ENCODE peak calls at places on chromosomes 3 and 15, in ten cellular contexts. One of them, this sample, is unnamed.

GRCh38 chr3:129809297-129809696 is 84.2 kb downstream of the TMCC1 start:
- DNase-seq in K562: no peak
- DNase-seq in Panc1: no peak
- DNase-seq in transverse colon: no peak
- DNase-seq in GM12878: no peak
- DNase-seq in vagina: no peak
- DNase-seq in HCT116: no peak
- DNase-seq in GM23338: no peak
- DNase-seq in endothelial cell of umbilical vein: peak; percentile 49
- DNase-seq in stomach: no peak
- DNase-seq in this sample: no peak

GRCh38 chr15:85667491-85668424 is 127.0 kb downstream of the KLHL25 start:
- DNase-seq in endothelial cell of umbilical vein: peak; percentile 99
- DNase-seq in stomach: no peak
- DNase-seq in GM23338: no peak
- DNase-seq in GM12878: no peak
- DNase-seq in Panc1: no peak
- DNase-seq in vagina: no peak
- DNase-seq in transverse colon: peak; percentile 25
- DNase-seq in HCT116: peak; percentile 48
- DNase-seq in K562: no peak
- DNase-seq in this sample: no peak

GRCh38 chr3:170953736-170954135 is 45.3 kb upstream of the EIF5A2 start:
- DNase-seq in K562: peak; percentile 20
- DNase-seq in Panc1: no peak
- DNase-seq in transverse colon: no peak
- DNase-seq in GM12878: no peak
- DNase-seq in GM23338: no peak
- DNase-seq in vagina: no peak
- DNase-seq in endothelial cell of umbilical vein: no peak
- DNase-seq in stomach: no peak
- DNase-seq in HCT116: no peak
- DNase-seq in this sample: no peak

GRCh38 chr15:64455951-64456350 is 4.4 kb upstream of the ZNF609 start:
- DNase-seq in Panc1: no peak
- DNase-seq in K562: no peak
- DNase-seq in GM23338: no peak
- DNase-seq in GM12878: no peak
- DNase-seq in HCT116: no peak
- DNase-seq in stomach: no peak
- DNase-seq in transverse colon: peak; percentile 20
- DNase-seq in vagina: no peak
- DNase-seq in endothelial cell of umbilical vein: peak; percentile 52
- DNase-seq in this sample: no peak

GRCh38 chr15:84142888-84143337 is 92.7 kb upstream of the GOLGA6L4 start:
- DNase-seq in HCT116: peak; percentile 81
- DNase-seq in Panc1: peak; percentile 78
- DNase-seq in vagina: no peak
- DNase-seq in stomach: peak; percentile 75
- DNase-seq in transverse colon: peak; percentile 78
- DNase-seq in GM12878: peak; percentile 67
- DNase-seq in K562: peak; percentile 90
- DNase-seq in GM23338: peak; percentile 92
- DNase-seq in endothelial cell of umbilical vein: peak; percentile 79
- DNase-seq in this sample: no peak

GRCh38 chr3:146832815-146833458 is 227.8 kb upstream of the PLSCR5 start:
- DNase-seq in stomach: no peak
- DNase-seq in HCT116: no peak
- DNase-seq in GM23338: no peak
- DNase-seq in K562: no peak
- DNase-seq in GM12878: no peak
- DNase-seq in vagina: no peak
- DNase-seq in transverse colon: no peak
- DNase-seq in Panc1: no peak
- DNase-seq in endothelial cell of umbilical vein: no peak
- DNase-seq in this sample: no peak

GRCh38 chr15:48112242-48112641 is 8.5 kb upstream of the SLC24A5 start:
- DNase-seq in transverse colon: no peak
- DNase-seq in endothelial cell of umbilical vein: peak; percentile 49
- DNase-seq in stomach: no peak
- DNase-seq in GM12878: no peak
- DNase-seq in Panc1: no peak
- DNase-seq in GM23338: peak; percentile 82
- DNase-seq in vagina: no peak
- DNase-seq in HCT116: peak; percentile 0
- DNase-seq in K562: no peak
- DNase-seq in this sample: no peak

GRCh38 chr15:89480505-89480904 is 15.9 kb downstream of the RHCG start:
- DNase-seq in HCT116: no peak
- DNase-seq in Panc1: no peak
- DNase-seq in K562: no peak
- DNase-seq in transverse colon: no peak
- DNase-seq in GM23338: no peak
- DNase-seq in endothelial cell of umbilical vein: no peak
- DNase-seq in GM12878: no peak
- DNase-seq in stomach: no peak
- DNase-seq in vagina: no peak
- DNase-seq in this sample: no peak

GRCh38 chr3:152466784-152467183 is 198.1 kb downstream of the MBNL1 start:
- DNase-seq in Panc1: no peak
- DNase-seq in GM12878: no peak
- DNase-seq in GM23338: peak; percentile 42
- DNase-seq in HCT116: no peak
- DNase-seq in K562: peak; percentile 34
- DNase-seq in stomach: no peak
- DNase-seq in vagina: no peak
- DNase-seq in endothelial cell of umbilical vein: peak; percentile 49
- DNase-seq in transverse colon: no peak
- DNase-seq in this sample: no peak

GRCh38 chr3:108931025-108931424 is 22.7 kb downstream of the GUCA1C start:
- DNase-seq in HCT116: no peak
- DNase-seq in Panc1: no peak
- DNase-seq in GM12878: no peak
- DNase-seq in stomach: no peak
- DNase-seq in GM23338: no peak
- DNase-seq in vagina: no peak
- DNase-seq in transverse colon: no peak
- DNase-seq in K562: no peak
- DNase-seq in endothelial cell of umbilical vein: no peak
- DNase-seq in this sample: no peak

GRCh38 chr3:61438253-61439115 is 122.9 kb upstream of the PTPRG start:
- DNase-seq in HCT116: no peak
- DNase-seq in endothelial cell of umbilical vein: no peak
- DNase-seq in GM23338: no peak
- DNase-seq in K562: no peak
- DNase-seq in GM12878: no peak
- DNase-seq in transverse colon: no peak
- DNase-seq in Panc1: no peak
- DNase-seq in vagina: no peak
- DNase-seq in stomach: no peak
- DNase-seq in this sample: no peak
- H3K36me3 ChIP-seq in HCT116: no peaks in the 10 kb centered on the region
- H3K36me3 ChIP-seq in endothelial cell of umbilical vein: no peaks in the 10 kb centered on the region
- H3K36me3 ChIP-seq in GM23338: no peaks in the 10 kb centered on the region
- H3K36me3 ChIP-seq in K562: no peaks in the 10 kb centered on the region
- H3K36me3 ChIP-seq in GM12878: no peaks in the 10 kb centered on the region
- H3K36me3 ChIP-seq in transverse colon: no peaks in the 10 kb centered on the region
- H3K36me3 ChIP-seq in Panc1: no peaks in the 10 kb centered on the region
- H3K36me3 ChIP-seq in vagina: no peaks in the 10 kb centered on the region
- H3K36me3 ChIP-seq in stomach: no peaks in the 10 kb centered on the region
- H3K36me3 ChIP-seq in this sample: no peaks in the 10 kb centered on the region

DNA sequence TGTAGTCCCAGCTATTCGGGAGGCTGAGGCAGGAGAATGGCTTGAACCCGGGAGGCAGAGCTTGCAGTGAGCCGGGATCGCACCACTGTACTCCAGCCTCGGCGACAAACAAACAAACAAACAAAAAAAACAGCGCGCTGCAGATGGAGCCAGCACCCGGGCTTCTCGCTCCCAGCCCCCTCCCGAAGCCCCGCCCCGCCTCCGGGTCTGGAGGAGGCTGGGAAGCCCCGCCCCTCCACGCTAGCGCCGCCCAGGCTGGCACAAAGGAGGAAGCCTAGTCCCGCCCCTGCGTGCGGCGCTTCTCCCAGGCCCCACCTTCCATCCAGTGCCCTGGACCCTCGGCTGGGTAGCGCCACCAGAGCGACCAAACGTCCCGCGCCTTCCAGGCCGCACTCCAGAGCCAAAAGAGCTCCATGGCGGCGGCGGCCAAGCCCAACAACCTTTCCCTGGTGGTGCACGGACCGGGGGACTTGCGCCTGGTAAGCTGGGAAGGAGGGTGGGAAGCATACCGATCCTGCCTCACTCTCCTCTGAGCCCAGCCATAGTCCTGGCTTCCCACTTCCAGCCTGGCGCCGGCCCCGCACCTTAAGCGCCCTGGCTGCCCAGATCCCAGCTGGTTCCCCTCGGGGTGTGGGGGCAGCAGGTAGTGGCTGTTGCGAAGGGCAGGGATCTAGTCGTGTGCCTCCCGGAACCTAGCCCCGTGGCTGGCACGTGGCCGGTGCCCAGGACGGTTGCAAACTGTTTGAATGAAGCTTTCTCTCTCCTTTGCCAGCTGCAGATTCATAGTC is at the start of gene SORD:
- DNase-seq in HCT116: peak; percentile 68
- DNase-seq in GM12878: no peak
- DNase-seq in GM23338: peak; percentile 98
- DNase-seq in transverse colon: peak; percentile 96
- DNase-seq in vagina: no peak
- DNase-seq in stomach: peak; percentile 96
- DNase-seq in Panc1: no peak
- DNase-seq in K562: peak; percentile 95
- DNase-seq in endothelial cell of umbilical vein: peak; percentile 90
- DNase-seq in this sample: peak; percentile 98
- TF ChIP-seq POLR2AphosphoS5 in HCT116: peak; percentile 89
- TF ChIP-seq POLR2AphosphoS5 in GM12878: no peak
- TF ChIP-seq POLR2AphosphoS5 in GM23338: peak; percentile 96
- TF ChIP-seq POLR2AphosphoS5 in transverse colon: no peak
- TF ChIP-seq POLR2AphosphoS5 in vagina: peak; percentile 66
- TF ChIP-seq POLR2AphosphoS5 in stomach: peak; percentile 68
- TF ChIP-seq POLR2AphosphoS5 in Panc1: peak; percentile 58
- TF ChIP-seq POLR2AphosphoS5 in K562: no peak
- TF ChIP-seq POLR2AphosphoS5 in endothelial cell of umbilical vein: peak; percentile 55
- TF ChIP-seq POLR2AphosphoS5 in this sample: peak; percentile 75

GRCh38 chr3:184857099-184857498 is 45.1 kb downstream of the VPS8 start:
- DNase-seq in GM12878: no peak
- DNase-seq in stomach: no peak
- DNase-seq in transverse colon: no peak
- DNase-seq in HCT116: no peak
- DNase-seq in GM23338: no peak
- DNase-seq in endothelial cell of umbilical vein: no peak
- DNase-seq in K562: no peak
- DNase-seq in Panc1: no peak
- DNase-seq in vagina: no peak
- DNase-seq in this sample: no peak
- H3K36me3 ChIP-seq in GM12878: peaks cover 12% of the 10 kb centered on the region
- H3K36me3 ChIP-seq in stomach: peaks cover 98% of the 10 kb centered on the region
- H3K36me3 ChIP-seq in transverse colon: peaks cover 39% of the 10 kb centered on the region
- H3K36me3 ChIP-seq in HCT116: peaks cover 4% of the 10 kb centered on the region
- H3K36me3 ChIP-seq in GM23338: peaks cover 10% of the 10 kb centered on the region
- H3K36me3 ChIP-seq in endothelial cell of umbilical vein: peaks cover 7% of the 10 kb centered on the region
- H3K36me3 ChIP-seq in K562: peaks cover 48% of the 10 kb centered on the region
- H3K36me3 ChIP-seq in Panc1: peaks cover 33% of the 10 kb centered on the region
- H3K36me3 ChIP-seq in vagina: no peaks in the 10 kb centered on the region
- H3K36me3 ChIP-seq in this sample: no peaks in the 10 kb centered on the region

GRCh38 chr3:70871909-70872656 is 559.6 kb upstream of the MDFIC2 start:
- DNase-seq in transverse colon: no peak
- DNase-seq in vagina: no peak
- DNase-seq in GM12878: no peak
- DNase-seq in K562: no peak
- DNase-seq in Panc1: no peak
- DNase-seq in endothelial cell of umbilical vein: no peak
- DNase-seq in HCT116: no peak
- DNase-seq in GM23338: no peak
- DNase-seq in stomach: no peak
- DNase-seq in this sample: no peak
- TF ChIP-seq POLR2AphosphoS5 in transverse colon: no peak
- TF ChIP-seq POLR2AphosphoS5 in vagina: no peak
- TF ChIP-seq POLR2AphosphoS5 in GM12878: no peak
- TF ChIP-seq POLR2AphosphoS5 in K562: no peak
- TF ChIP-seq POLR2AphosphoS5 in Panc1: no peak
- TF ChIP-seq POLR2AphosphoS5 in endothelial cell of umbilical vein: no peak
- TF ChIP-seq POLR2AphosphoS5 in HCT116: no peak
- TF ChIP-seq POLR2AphosphoS5 in GM23338: no peak
- TF ChIP-seq POLR2AphosphoS5 in stomach: no peak
- TF ChIP-seq POLR2AphosphoS5 in this sample: peak; percentile 58

GRCh38 chr3:45737222-45737621 is 48.0 kb downstream of the SACM1L start:
- DNase-seq in GM23338: no peak
- DNase-seq in HCT116: no peak
- DNase-seq in K562: no peak
- DNase-seq in Panc1: no peak
- DNase-seq in vagina: no peak
- DNase-seq in endothelial cell of umbilical vein: no peak
- DNase-seq in stomach: no peak
- DNase-seq in transverse colon: no peak
- DNase-seq in GM12878: no peak
- DNase-seq in this sample: no peak
- H3K36me3 ChIP-seq in GM23338: peaks cover 44% of the 10 kb centered on the region
- H3K36me3 ChIP-seq in HCT116: peaks cover 16% of the 10 kb centered on the region
- H3K36me3 ChIP-seq in K562: peaks cover 94% of the 10 kb centered on the region
- H3K36me3 ChIP-seq in Panc1: peaks cover 11% of the 10 kb centered on the region
- H3K36me3 ChIP-seq in vagina: no peaks in the 10 kb centered on the region
- H3K36me3 ChIP-seq in endothelial cell of umbilical vein: peaks cover 18% of the 10 kb centered on the region
- H3K36me3 ChIP-seq in stomach: peaks cover 100% of the 10 kb centered on the region
- H3K36me3 ChIP-seq in transverse colon: peaks cover 68% of the 10 kb centered on the region
- H3K36me3 ChIP-seq in GM12878: peaks cover 34% of the 10 kb centered on the region
- H3K36me3 ChIP-seq in this sample: peaks cover 85% of the 10 kb centered on the region

This sample was measured in spleen.